ENCODE peak calls at places on chromosomes 13 and 19, in seven cellular contexts. V is NCI-H748 treated with DMSO at 0.1 percent for 48 hours; T is activated naive CD8-positive, alpha-beta T cell treated with anti-CD3 and anti-CD28 coated beads for 36 hours; B is SK-N-MC; E is body of pancreas; K is COR-L47; M is AG04449. W is an unnamed sample.

GRCh38 chr19:39563408-39563807 is 23.4 kb upstream of the EID2 start:
- DNase-seq in V (no peak), E (no peak), T (no peak), M (no peak), K (no peak), B (no peak), W (no peak)

GRCh38 chr19:52961981-52962380 is 700 bp downstream of the ZNF816 start:
- DNase-seq in K (no peak), V (no peak), M (no peak), T (no peak), E (no peak), B (no peak), W (no peak)

GRCh38 chr19:50820549-50821247 is 2.9 kb downstream of the KLK1 start:
- DNase-seq in K (no peak), E (peak), T (no peak), B (no peak), V (no peak), M (no peak), W (no peak)

GRCh38 chr19:10691178-10691881 is 9.9 kb upstream of the QTRT1 start:
- DNase-seq in M (no peak), K (no peak), V (no peak), T (no peak), B (no peak), E (no peak), W (no peak)

GRCh38 chr13:75960538-75960994 is 324.4 kb downstream of the LMO7 start:
- DNase-seq in T (no peak), V (no peak), M (no peak), B (no peak), E (no peak), K (no peak), W (no peak)

GRCh38 chr13:43388282-43389034 is 365.1 kb downstream of the DNAJC15 start:
- DNase-seq in E (peak), T (no peak), K (peak), V (peak), B (no peak), M (no peak), W (peak)

GRCh38 chr13:34971473-34971872 is 29.4 kb downstream of the NBEA start:
- DNase-seq in B (no peak), V (no peak), E (no peak), M (no peak), T (no peak), K (no peak), W (no peak)

GRCh38 chr13:27194895-27195764 is 23.5 kb upstream of the USP12 start:
- DNase-seq in B (no peak), K (no peak), E (no peak), M (no peak), V (no peak), T (no peak), W (no peak)

GRCh38 chr13:31124225-31124624 is 37.5 kb downstream of the HSPH1 start:
- DNase-seq in K (no peak), M (no peak), T (no peak), B (no peak), E (no peak), V (no peak), W (no peak)

GRCh38 chr19:42092350-42092749 is 16.4 kb downstream of the ZNF574 start:
- DNase-seq in M (no peak), E (peak), K (peak), T (peak), B (no peak), V (no peak), W (peak)

GRCh38 chr13:23751195-23751594 is 138.0 kb downstream of the MIPEP start:
- DNase-seq in K (no peak), M (no peak), V (no peak), B (no peak), E (no peak), T (no peak), W (no peak)